ENCODE peak calls at places on chromosomes 5 and 9, in four cellular contexts. One of them, this sample, is unnamed.

GRCh38 chr5:142977363-142978051 is 207.3 kb downstream of the ARHGAP26 start:
- DNase-seq in BJ: no peak
- DNase-seq in astrocyte of the spinal cord: peak
- DNase-seq in HepG2: no peak
- DNase-seq in this sample: peak

GRCh38 chr5:133059621-133060020 is 7.8 kb downstream of the HSPA4 start:
- DNase-seq in astrocyte of the spinal cord: no peak
- DNase-seq in BJ: no peak
- DNase-seq in HepG2: no peak
- DNase-seq in this sample: no peak

GRCh38 chr5:163914911-163915310 is 409.5 kb downstream of the MAT2B start:
- DNase-seq in HepG2: no peak
- DNase-seq in astrocyte of the spinal cord: no peak
- DNase-seq in BJ: no peak
- DNase-seq in this sample: no peak

GRCh38 chr9:114314881-114315722 is 7.8 kb upstream of the ORM1 start:
- DNase-seq in HepG2: no peak
- DNase-seq in BJ: no peak
- DNase-seq in astrocyte of the spinal cord: no peak
- DNase-seq in this sample: no peak

GRCh38 chr9:125203259-125203658 is 2.9 kb downstream of the RABEPK start:
- DNase-seq in BJ: no peak
- DNase-seq in astrocyte of the spinal cord: no peak
- DNase-seq in HepG2: peak
- DNase-seq in this sample: no peak

GRCh38 chr5:17802256-17802655 is 168.0 kb downstream of the TAF11L14 start:
- DNase-seq in astrocyte of the spinal cord: peak
- DNase-seq in BJ: no peak
- DNase-seq in HepG2: no peak
- DNase-seq in this sample: no peak

GRCh38 chr5:148623741-148624140 is 30.6 kb downstream of the HTR4 start:
- DNase-seq in astrocyte of the spinal cord: no peak
- DNase-seq in HepG2: no peak
- DNase-seq in BJ: no peak
- DNase-seq in this sample: no peak

GRCh38 chr9:28808042-28808441 is 1234.8 kb upstream of the C9orf72 start:
- DNase-seq in HepG2: no peak
- DNase-seq in astrocyte of the spinal cord: peak
- DNase-seq in BJ: no peak
- DNase-seq in this sample: no peak

GRCh38 chr9:108180511-108180910 is 675.3 kb downstream of the ACTL7B start:
- DNase-seq in astrocyte of the spinal cord: peak
- DNase-seq in HepG2: no peak
- DNase-seq in BJ: no peak
- DNase-seq in this sample: no peak

GRCh38 chr5:74322944-74323343 is 317.6 kb downstream of the ENC1 start:
- DNase-seq in HepG2: no peak
- DNase-seq in astrocyte of the spinal cord: no peak
- DNase-seq in BJ: no peak
- DNase-seq in this sample: no peak

DNA sequence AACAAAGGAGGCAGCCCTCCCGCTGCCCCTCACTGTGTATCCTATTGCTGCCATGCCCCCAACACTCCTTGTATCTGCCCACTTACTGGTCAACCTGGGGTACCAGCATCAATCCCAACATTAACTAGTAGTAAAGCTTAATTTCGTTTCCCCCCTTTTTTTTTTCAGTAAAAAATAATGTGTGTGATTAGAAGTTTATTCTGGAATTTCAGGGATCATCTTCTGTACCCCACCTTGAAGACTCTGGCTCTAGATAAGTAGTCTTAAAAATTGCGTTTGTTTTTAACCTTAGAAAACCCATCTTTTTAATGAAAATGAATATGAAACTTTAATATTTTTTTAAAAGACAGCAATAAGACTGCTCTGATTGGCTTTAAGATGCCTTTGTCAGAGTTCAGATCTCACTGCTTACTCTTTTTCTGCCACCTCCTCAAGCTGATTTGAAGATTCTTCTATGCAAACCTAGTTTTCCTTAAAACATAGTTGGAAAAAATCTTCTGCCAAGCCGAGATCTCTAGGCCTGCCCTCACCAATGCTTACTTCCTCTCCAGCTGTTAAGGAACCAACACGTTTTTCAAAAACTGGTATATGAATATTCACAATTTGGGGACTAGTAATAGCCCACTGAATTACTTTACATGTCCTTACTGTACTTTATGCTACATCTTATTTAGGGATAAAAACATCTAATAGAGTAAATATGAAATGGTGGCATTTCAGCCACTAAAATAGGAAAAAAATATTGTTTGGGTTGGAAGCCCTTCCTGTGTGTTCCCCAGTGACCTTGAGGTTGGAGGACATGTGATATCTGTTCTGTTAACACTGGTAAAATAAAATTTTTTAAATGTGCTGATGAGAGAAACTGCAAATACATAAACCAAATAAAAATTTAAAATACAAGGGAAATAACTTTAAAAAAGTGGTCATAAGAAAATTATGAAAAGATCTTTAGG is 4.0 kb upstream of the RHOBTB3 start:
- DNase-seq in BJ: no peak
- DNase-seq in HepG2: no peak
- DNase-seq in astrocyte of the spinal cord: no peak
- DNase-seq in this sample: no peak
- H3K4me3 ChIP-seq in BJ: no peak
- H3K4me3 ChIP-seq in HepG2: no peak
- H3K4me3 ChIP-seq in astrocyte of the spinal cord: no peak
- H3K4me3 ChIP-seq in this sample: no peak

GRCh38 chr9:87338075-87338989 is 159.3 kb upstream of the DAPK1 start:
- DNase-seq in astrocyte of the spinal cord: no peak
- DNase-seq in BJ: no peak
- DNase-seq in HepG2: no peak
- DNase-seq in this sample: no peak

GRCh38 chr9:87340391-87340790 is 157.3 kb upstream of the DAPK1 start:
- DNase-seq in astrocyte of the spinal cord: no peak
- DNase-seq in HepG2: no peak
- DNase-seq in BJ: no peak
- DNase-seq in this sample: no peak

GRCh38 chr9:87336914-87337333 is 160.7 kb upstream of the DAPK1 start:
- DNase-seq in HepG2: peak
- DNase-seq in BJ: no peak
- DNase-seq in astrocyte of the spinal cord: peak
- DNase-seq in this sample: peak

GRCh38 chr9:87336407-87336806 is 161.3 kb upstream of the DAPK1 start:
- DNase-seq in BJ: no peak
- DNase-seq in HepG2: peak
- DNase-seq in astrocyte of the spinal cord: no peak
- DNase-seq in this sample: no peak

GRCh38 chr9:87337335-87338074 is 160.2 kb upstream of the DAPK1 start:
- DNase-seq in astrocyte of the spinal cord: peak
- DNase-seq in HepG2: no peak
- DNase-seq in BJ: no peak
- DNase-seq in this sample: no peak
- H3K4me3 ChIP-seq in astrocyte of the spinal cord: peak
- H3K4me3 ChIP-seq in HepG2: peak
- H3K4me3 ChIP-seq in BJ: peak
- H3K4me3 ChIP-seq in this sample: no peak

GRCh38 chr5:73298251-73299016 is 125.4 kb downstream of the TMEM174 start:
- DNase-seq in HepG2: no peak
- DNase-seq in astrocyte of the spinal cord: peak
- DNase-seq in BJ: no peak
- DNase-seq in this sample: peak

GRCh38 chr5:73297430-73297829 is 124.4 kb downstream of the TMEM174 start:
- DNase-seq in HepG2: no peak
- DNase-seq in BJ: no peak
- DNase-seq in astrocyte of the spinal cord: no peak
- DNase-seq in this sample: no peak

GRCh38 chr5:73299665-73300435 is 126.9 kb downstream of the TMEM174 start:
- DNase-seq in HepG2: no peak
- DNase-seq in BJ: no peak
- DNase-seq in astrocyte of the spinal cord: peak
- DNase-seq in this sample: no peak

GRCh38 chr5:73300520-73301207 is 127.7 kb downstream of the TMEM174 start:
- DNase-seq in HepG2: no peak
- DNase-seq in astrocyte of the spinal cord: no peak
- DNase-seq in BJ: no peak
- DNase-seq in this sample: no peak

DNA sequence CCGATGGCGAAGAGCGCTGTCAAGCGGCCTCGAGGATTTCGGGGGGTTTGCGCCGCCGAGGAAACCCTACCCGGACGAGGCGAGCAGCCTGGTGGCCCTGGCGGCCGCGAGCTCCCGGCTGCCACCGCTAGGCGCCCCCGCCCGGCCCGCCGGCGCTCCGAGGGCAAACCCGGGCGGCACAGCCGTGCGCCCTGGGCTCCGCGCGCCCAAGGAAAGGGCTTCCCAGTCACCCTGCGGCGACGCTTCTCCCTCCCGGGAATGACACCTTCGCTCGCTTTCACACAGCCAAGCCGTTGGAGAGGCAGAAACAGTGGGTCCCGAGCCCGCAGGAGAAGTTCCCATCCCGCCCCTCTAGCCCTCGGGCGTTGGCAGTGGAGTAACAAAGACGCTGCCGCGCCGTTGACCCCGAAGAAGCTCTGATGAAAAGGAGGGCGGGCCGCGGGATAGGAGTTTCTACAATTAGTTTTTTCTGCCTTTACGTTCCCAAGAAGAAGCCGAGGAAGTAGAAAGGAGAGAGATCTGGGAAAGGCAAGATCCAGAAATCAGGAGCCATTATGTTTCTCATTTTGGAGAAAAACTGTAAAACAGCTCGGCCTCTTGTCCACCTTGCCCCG is 126.1 kb downstream of the TMEM174 start:
- DNase-seq in HepG2: no peak
- DNase-seq in astrocyte of the spinal cord: peak
- DNase-seq in BJ: no peak
- DNase-seq in this sample: no peak
- H3K4me3 ChIP-seq in HepG2: no peak
- H3K4me3 ChIP-seq in astrocyte of the spinal cord: peak
- H3K4me3 ChIP-seq in BJ: peak
- H3K4me3 ChIP-seq in this sample: peak

GRCh38 chr9:27625751-27626628 is 52.7 kb upstream of the C9orf72 start:
- DNase-seq in HepG2: no peak
- DNase-seq in BJ: no peak
- DNase-seq in astrocyte of the spinal cord: no peak
- DNase-seq in this sample: no peak
- H3K4me3 ChIP-seq in HepG2: no peak
- H3K4me3 ChIP-seq in BJ: no peak
- H3K4me3 ChIP-seq in astrocyte of the spinal cord: no peak
- H3K4me3 ChIP-seq in this sample: no peak

DNA sequence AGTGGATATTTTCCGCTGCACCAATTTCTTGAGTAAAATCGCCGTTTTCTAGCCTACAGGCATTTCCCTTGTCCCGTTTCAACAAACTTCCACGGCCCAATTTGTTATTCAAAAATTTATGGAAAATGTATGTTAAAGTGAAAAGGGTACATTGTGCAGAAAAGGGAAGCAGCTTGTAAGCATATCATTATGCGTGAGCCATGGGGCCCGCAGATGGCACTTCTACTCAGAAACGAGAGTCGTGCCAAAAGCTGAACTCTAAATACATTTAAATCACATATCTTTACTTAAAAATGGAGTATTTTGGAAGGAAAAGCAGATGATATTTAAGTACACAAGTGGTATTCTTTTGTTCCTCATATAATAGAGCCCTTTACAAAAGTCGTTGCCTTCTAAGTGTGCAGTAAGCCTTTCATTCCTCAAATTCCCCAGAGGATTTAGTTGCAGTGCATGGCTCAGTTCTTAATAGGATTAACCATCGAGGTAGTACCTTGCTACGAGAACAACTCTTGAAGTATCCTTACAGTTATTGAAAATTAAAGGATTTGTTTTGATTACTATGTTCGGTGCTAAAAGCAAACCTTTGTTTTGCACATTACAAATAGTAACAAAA is 1227.1 kb upstream of the WWC1 start:
- DNase-seq in astrocyte of the spinal cord: no peak
- DNase-seq in HepG2: no peak
- DNase-seq in BJ: no peak
- DNase-seq in this sample: no peak
- H3K4me3 ChIP-seq in astrocyte of the spinal cord: no peak
- H3K4me3 ChIP-seq in HepG2: no peak
- H3K4me3 ChIP-seq in BJ: no peak
- H3K4me3 ChIP-seq in this sample: no peak

GRCh38 chr5:82549263-82549662 is 271.1 kb upstream of the RPS23 start:
- DNase-seq in BJ: no peak
- DNase-seq in HepG2: no peak
- DNase-seq in astrocyte of the spinal cord: peak
- DNase-seq in this sample: no peak

GRCh38 chr5:82551220-82551619 is 273.1 kb upstream of the RPS23 start:
- DNase-seq in astrocyte of the spinal cord: no peak
- DNase-seq in BJ: no peak
- DNase-seq in HepG2: no peak
- DNase-seq in this sample: no peak

GRCh38 chr5:82551840-82552385 is 273.8 kb upstream of the RPS23 start:
- DNase-seq in BJ: no peak
- DNase-seq in HepG2: no peak
- DNase-seq in astrocyte of the spinal cord: no peak
- DNase-seq in this sample: no peak
- H3K4me3 ChIP-seq in BJ: no peak
- H3K4me3 ChIP-seq in HepG2: no peak
- H3K4me3 ChIP-seq in astrocyte of the spinal cord: no peak
- H3K4me3 ChIP-seq in this sample: no peak

GRCh38 chr5:172642511-172642910 is 1.4 kb downstream of the NEURL1B start:
- DNase-seq in astrocyte of the spinal cord: no peak
- DNase-seq in HepG2: no peak
- DNase-seq in BJ: no peak
- DNase-seq in this sample: no peak
- H3K4me3 ChIP-seq in astrocyte of the spinal cord: no peak
- H3K4me3 ChIP-seq in HepG2: no peak
- H3K4me3 ChIP-seq in BJ: no peak
- H3K4me3 ChIP-seq in this sample: peak

DNA sequence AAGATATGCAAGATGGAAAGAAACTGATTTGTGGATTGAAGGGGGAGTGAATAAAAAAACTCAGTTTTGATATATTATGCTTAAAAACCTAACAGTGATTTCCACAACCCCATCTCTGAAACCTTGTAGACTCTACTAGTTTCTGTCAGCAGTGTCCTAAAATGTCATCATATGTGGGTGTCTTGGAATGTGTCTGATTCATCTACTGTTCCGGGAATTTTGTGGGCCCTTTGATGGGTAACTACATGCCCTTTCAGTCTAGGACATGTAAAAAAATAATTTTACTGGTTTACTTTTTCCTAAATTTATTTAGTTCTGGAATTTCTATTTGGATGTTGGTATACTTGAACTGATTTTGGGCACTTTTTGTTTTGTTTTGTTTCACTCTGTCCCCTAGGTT is 118.9 kb upstream of the NMUR2 start:
- DNase-seq in BJ: no peak
- DNase-seq in HepG2: no peak
- DNase-seq in astrocyte of the spinal cord: no peak
- DNase-seq in this sample: no peak
- H3K4me3 ChIP-seq in BJ: no peak
- H3K4me3 ChIP-seq in HepG2: no peak
- H3K4me3 ChIP-seq in astrocyte of the spinal cord: no peak
- H3K4me3 ChIP-seq in this sample: no peak